ENCODE peak calls at places on chromosomes 5 and 9, in six cellular contexts. T, G, Z, O, V and L are unnamed samples. For H3K36me3, the result is how much of the 10 kb centered on the place peaks cover.

GRCh38 chr5:133392448-133392847 is 219.9 kb downstream of the FSTL4 start:
- DNase-seq in G (no peak), O (no peak), Z (no peak), T (no peak), V (no peak), L (no peak)

GRCh38 chr5:160129841-160130240 is 10.6 kb upstream of the PWWP2A start:
- DNase-seq in T (no peak), O (no peak), G (no peak), V (no peak), Z (no peak), L (no peak)

GRCh38 chr9:79623799-79624721 is 52.3 kb downstream of the TLE4 start:
- DNase-seq in G (peak), V (peak), T (peak), O (no peak), Z (peak), L (no peak)

GRCh38 chr5:163460562-163461176 is at the start of gene HMMR:
- DNase-seq in O (peak), T (no peak), Z (no peak), V (no peak), G (no peak), L (no peak)

GRCh38 chr9:136105398-136106135 is 10.5 kb upstream of the NACC2 start:
- DNase-seq in V (no peak), O (no peak), G (peak), T (no peak), Z (peak), L (no peak)

GRCh38 chr9:127078988-127079387 is 43.4 kb downstream of the ANGPTL2 start:
- DNase-seq in Z (no peak), V (no peak), G (no peak), T (no peak), O (no peak), L (no peak)

GRCh38 chr5:133993152-133993548 is 11.6 kb downstream of the VDAC1 start:
- DNase-seq in Z (no peak), V (peak), O (no peak), G (no peak), T (no peak), L (peak)

GRCh38 chr5:115372121-115372520 is 75.7 kb upstream of the CCDC112 start:
- DNase-seq in Z (no peak), V (peak), T (no peak), G (no peak), O (no peak), L (no peak)

GRCh38 chr5:72556351-72557146 is 49.3 kb upstream of the ZNF366 start:
- DNase-seq in G (peak), V (no peak), O (peak), T (peak), Z (peak), L (peak)

GRCh38 chr9:121057821-121058220 is 7.7 kb upstream of the C5 start:
- DNase-seq in O (no peak), G (no peak), T (no peak), Z (no peak), V (no peak), L (no peak)

GRCh38 chr9:36969216-36969771 is 64.8 kb downstream of the PAX5 start:
- DNase-seq in G (no peak), V (no peak), T (no peak), Z (no peak), O (no peak), L (no peak)
- TF ChIP-seq CTCF in G (no peak), V (no peak), T (no peak), Z (no peak), O (no peak), L (no peak)

GRCh38 chr9:132923346-132923902 is 21.0 kb downstream of the TSC1 start:
- DNase-seq in T (no peak), V (peak), G (no peak), Z (no peak), O (no peak), L (no peak)
- H3K36me3 ChIP-seq in T (half or more), V (under half), G (half or more), Z (half or more), O (under half), L (under half)

GRCh38 chr5:124789104-124789605 is 42.7 kb upstream of the ZNF608 start:
- DNase-seq in V (no peak), G (no peak), O (no peak), Z (no peak), T (no peak), L (no peak)
- H3K4me3 ChIP-seq in V (no peak), G (no peak), O (no peak), Z (no peak), T (no peak), L (no peak)

GRCh38 chr9:84863372-84863771 is 193.8 kb downstream of the NTRK2 start:
- DNase-seq in O (no peak), Z (no peak), T (no peak), V (no peak), G (no peak), L (no peak)

GRCh38 chr9:84862308-84862707 is 192.8 kb downstream of the NTRK2 start:
- DNase-seq in Z (no peak), T (no peak), G (no peak), V (no peak), O (no peak), L (no peak)

GRCh38 chr9:84866402-84866801 is 196.9 kb downstream of the NTRK2 start:
- DNase-seq in T (no peak), Z (no peak), G (no peak), V (no peak), O (no peak), L (no peak)

GRCh38 chr9:84860423-84861115 is 191.0 kb downstream of the NTRK2 start:
- DNase-seq in V (no peak), T (no peak), O (no peak), G (no peak), Z (no peak), L (no peak)

DNA sequence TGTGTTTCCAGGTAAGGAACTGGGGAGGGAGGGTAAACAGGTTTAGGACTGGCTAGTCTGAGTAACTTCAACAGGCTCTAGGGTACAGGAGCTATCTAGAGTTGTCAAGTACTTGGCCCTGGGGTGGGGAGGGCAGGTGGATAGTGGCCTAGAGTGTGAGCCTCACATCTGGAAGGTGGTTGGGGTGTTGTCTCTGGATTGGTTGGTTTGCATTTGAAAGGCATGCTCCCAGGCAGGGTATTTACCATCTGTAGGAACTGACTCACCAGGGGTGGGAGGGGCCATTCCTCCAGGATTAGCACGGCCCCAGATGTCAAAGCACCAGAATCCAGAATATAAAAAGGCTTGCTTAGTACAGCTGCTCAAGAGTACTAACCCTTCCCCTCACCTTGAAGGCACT is 193.3 kb downstream of the NTRK2 start:
- DNase-seq in O (no peak), G (peak), T (no peak), V (peak), Z (no peak), L (peak)
- TF ChIP-seq CTCF in O (no peak), G (no peak), T (no peak), V (no peak), Z (no peak), L (no peak)